ENCODE peak calls at places on chromosomes 5 and 9, in six cellular contexts. L, V, A, D, P and Y are unnamed samples.

GRCh38 chr9:101326501-101326900 is 58.3 kb downstream of the BAAT start:
- DNase-seq in L (peak; percentile 16), V (no peak), A (no peak), D (no peak), P (no peak), Y (no peak)

GRCh38 chr5:132387649-132388117 is 18.2 kb downstream of the SLC22A5 start:
- DNase-seq in L (no peak), V (no peak), A (no peak), D (peak; percentile 51), P (no peak), Y (no peak)

GRCh38 chr9:137070906-137071275 is 534 bp upstream of the SAPCD2 start:
- DNase-seq in L (peak; percentile 64), V (peak; percentile 79), A (no peak), D (peak; percentile 61), P (peak; percentile 39), Y (no peak)

GRCh38 chr5:79702606-79703380 is 13.2 kb downstream of the CMYA5 start:
- DNase-seq in L (peak; percentile 10), V (peak; percentile 60), A (no peak), D (peak; percentile 38), P (no peak), Y (no peak)

GRCh38 chr9:135512241-135512603 is 9.0 kb upstream of the LCN1 start:
- DNase-seq in L (no peak), V (no peak), A (no peak), D (no peak), P (no peak), Y (no peak)

GRCh38 chr5:43729846-43730478 is 127.0 kb downstream of the NNT start:
- DNase-seq in L (peak; percentile 15), V (no peak), A (no peak), D (peak; percentile 25), P (no peak), Y (no peak)

GRCh38 chr5:73897886-73898285 is 271.9 kb downstream of the ARHGEF28 start:
- DNase-seq in L (no peak), V (no peak), A (no peak), D (no peak), P (no peak), Y (no peak)

GRCh38 chr5:51225671-51226419 is 157.4 kb upstream of the ISL1 start:
- DNase-seq in L (no peak), V (no peak), A (no peak), D (no peak), P (no peak), Y (no peak)

GRCh38 chr5:77015938-77016569 is 14.2 kb upstream of the AGGF1 start:
- DNase-seq in L (peak; percentile 12), V (no peak), A (no peak), D (peak; percentile 66), P (no peak), Y (no peak)

GRCh38 chr5:169686137-169686536 is 49.1 kb downstream of the DOCK2 start:
- DNase-seq in L (no peak), V (no peak), A (no peak), D (no peak), P (no peak), Y (no peak)

GRCh38 chr5:32504923-32505596 is 60.5 kb upstream of the ZFR start:
- DNase-seq in L (no peak), V (no peak), A (no peak), D (peak; percentile 44), P (no peak), Y (no peak)

GRCh38 chr9:14542071-14542470 is 151.2 kb downstream of the ZDHHC21 start:
- DNase-seq in L (no peak), V (no peak), A (no peak), D (no peak), P (no peak), Y (no peak)

GRCh38 chr5:5270958-5271605 is 131.0 kb downstream of the ADAMTS16 start:
- DNase-seq in L (peak; percentile 6), V (peak; percentile 81), A (no peak), D (peak; percentile 9), P (no peak), Y (no peak)

GRCh38 chr9:128607642-128608350 is 48.9 kb downstream of the DYNC2I2 start:
- DNase-seq in L (no peak), V (no peak), A (no peak), D (no peak), P (no peak), Y (no peak)

GRCh38 chr5:9898319-9898718 is 268.2 kb upstream of the TAS2R1 start:
- DNase-seq in L (peak; percentile 5), V (peak; percentile 47), A (no peak), D (peak; percentile 7), P (no peak), Y (no peak)

GRCh38 chr5:103111458-103111857 is 8.5 kb downstream of the GIN1 start:
- DNase-seq in L (no peak), V (no peak), A (no peak), D (no peak), P (no peak), Y (no peak)

GRCh38 chr9:70641631-70642030 is 227.2 kb upstream of the KLF9 start:
- DNase-seq in L (no peak), V (no peak), A (no peak), D (no peak), P (no peak), Y (no peak)

GRCh38 chr9:73049280-73049679 is 96.4 kb upstream of the ALDH1A1 start:
- DNase-seq in L (no peak), V (no peak), A (no peak), D (no peak), P (no peak), Y (no peak)

GRCh38 chr9:34405719-34406118 is 29.0 kb upstream of the MYORG start:
- DNase-seq in L (no peak), V (no peak), A (no peak), D (no peak), P (no peak), Y (no peak)
- TF ChIP-seq TAF1 in L (no peak), V (no peak), A (no peak), D (no peak), P (no peak), Y (no peak)

GRCh38 chr5:150167908-150168307 is 1.3 kb downstream of the CDX1 start:
- DNase-seq in L (no peak), V (no peak), A (no peak), D (no peak), P (no peak), Y (no peak)

GRCh38 chr5:150164640-150165039 is 1.9 kb upstream of the CDX1 start:
- DNase-seq in L (no peak), V (no peak), A (no peak), D (no peak), P (no peak), Y (no peak)

GRCh38 chr5:150164211-150164610 is 2.4 kb upstream of the CDX1 start:
- DNase-seq in L (no peak), V (no peak), A (no peak), D (no peak), P (no peak), Y (no peak)

GRCh38 chr5:150167163-150167798 is 703 bp downstream of the CDX1 start:
- DNase-seq in L (no peak), V (no peak), A (no peak), D (no peak), P (no peak), Y (no peak)

GRCh38 chr5:150166193-150167162 is at the start of gene CDX1:
- DNase-seq in L (no peak), V (no peak), A (no peak), D (no peak), P (no peak), Y (no peak)
- TF ChIP-seq POLR2A in L (no peak), V (no peak), A (no peak), D (no peak), P (no peak), Y (no peak)

DNA sequence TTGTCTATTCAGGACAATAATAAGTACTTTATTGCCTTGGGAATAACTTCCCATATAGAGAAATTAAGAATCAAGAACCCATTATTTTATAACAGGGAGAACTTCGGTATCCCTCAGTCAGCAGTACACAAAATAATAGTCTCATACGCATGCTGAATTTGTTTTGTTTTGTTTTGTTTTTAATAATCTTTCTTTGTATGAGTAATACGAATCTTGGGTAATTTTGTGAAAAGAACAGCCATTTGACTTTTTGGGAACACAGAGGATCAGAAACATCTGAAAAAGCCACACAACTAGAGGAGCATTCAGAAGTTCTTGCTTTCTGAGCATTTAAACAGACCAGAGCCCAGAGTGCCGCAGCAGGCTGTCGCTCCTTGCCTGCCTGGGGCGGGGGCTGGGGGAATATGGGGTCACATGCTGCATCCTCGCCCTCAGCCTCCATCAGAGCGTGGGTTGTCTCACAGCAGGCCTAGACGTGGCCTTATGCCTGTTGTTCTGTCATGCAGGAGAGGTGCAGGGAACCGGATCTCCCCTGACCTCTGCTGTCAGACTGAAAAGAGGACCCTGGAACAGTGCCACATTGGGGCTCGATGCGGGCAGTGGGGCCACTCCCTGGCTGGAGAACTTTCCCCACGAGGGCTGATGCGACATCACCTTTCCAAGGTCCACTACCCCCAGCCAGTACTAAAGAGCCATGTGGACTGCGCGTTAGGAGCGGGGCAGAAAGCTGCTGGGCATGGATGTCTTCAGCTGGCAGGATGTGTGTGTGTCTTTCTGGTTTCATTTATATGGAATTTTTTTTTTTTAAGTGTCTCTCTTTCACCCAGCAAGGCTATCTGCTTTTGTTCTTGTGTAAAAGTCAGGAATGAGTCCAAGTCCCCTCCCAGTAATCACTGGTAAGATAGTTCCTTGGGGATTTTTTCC is 133.4 kb upstream of the OTULINL start:
- DNase-seq in L (no peak), V (no peak), A (peak; percentile 28), D (no peak), P (no peak), Y (no peak)
- TF ChIP-seq TAF1 in L (no peak), V (no peak), A (no peak), D (no peak), P (no peak), Y (no peak)

GRCh38 chr5:180353963-180354574 is 933 bp upstream of the GFPT2 start:
- DNase-seq in L (no peak), V (no peak), A (no peak), D (no peak), P (no peak), Y (no peak)

GRCh38 chr5:180354966-180355365 is 1.8 kb upstream of the GFPT2 start:
- DNase-seq in L (no peak), V (no peak), A (no peak), D (no peak), P (no peak), Y (no peak)

GRCh38 chr5:180352116-180352975 is 790 bp downstream of the GFPT2 start:
- DNase-seq in L (no peak), V (peak; percentile 65), A (no peak), D (no peak), P (no peak), Y (no peak)

GRCh38 chr5:180352976-180353225 is 235 bp downstream of the GFPT2 start:
- DNase-seq in L (no peak), V (no peak), A (no peak), D (no peak), P (no peak), Y (no peak)

DNA sequence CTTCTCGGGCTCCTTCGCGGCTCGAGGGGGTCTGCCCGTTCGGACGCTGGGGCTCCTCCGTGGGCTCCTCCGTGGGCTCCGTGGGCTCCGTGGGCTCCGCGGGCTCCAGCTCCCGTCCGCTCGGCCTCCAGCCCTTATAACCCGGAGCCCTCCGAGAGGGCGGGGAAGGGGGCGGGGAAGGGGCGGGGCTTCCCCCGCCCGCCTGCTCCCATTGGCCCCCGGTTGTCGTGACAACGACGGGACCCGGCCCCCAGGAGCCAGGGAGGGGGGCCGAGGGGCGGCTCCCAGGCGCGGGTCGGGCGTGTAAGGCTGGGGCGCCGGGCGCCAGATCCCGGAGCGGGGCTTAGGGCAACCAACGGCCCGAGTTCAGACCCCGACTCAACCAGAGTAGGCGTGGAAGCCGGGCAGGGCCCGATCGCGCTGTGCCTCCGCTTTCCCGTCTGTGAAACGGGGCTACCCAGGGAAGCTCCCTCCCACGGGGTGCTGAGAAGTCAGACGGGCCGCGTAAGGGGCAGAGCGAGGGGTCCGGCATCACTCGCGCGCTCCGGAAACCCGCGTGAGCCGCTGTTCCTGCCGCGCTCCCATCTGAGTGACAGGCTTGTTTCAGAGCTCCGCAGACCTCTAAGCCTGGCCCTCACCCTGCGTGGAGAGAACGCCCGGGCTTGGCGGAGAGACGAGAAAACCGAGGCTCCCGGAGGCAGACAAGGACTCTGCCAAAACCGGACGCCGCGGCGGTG is at the start of gene GFPT2:
- DNase-seq in L (peak; percentile 28), V (peak; percentile 91), A (no peak), D (peak; percentile 78), P (peak; percentile 77), Y (peak; percentile 89)
- TF ChIP-seq POLR2A in L (no peak), V (peak; percentile 61), A (no peak), D (no peak), P (no peak), Y (no peak)